ENCODE peak calls at places on chromosomes 5 and 9, in four cellular contexts. R is CD8-positive, alpha-beta T cell; S is PC-3; E is cardiac fibroblast. I is an unnamed sample.
A peak's percentile ranks its signal among the peaks of the same experiment; 100 is the strongest.

GRCh38 chr5:33850100-33850594 is 41.6 kb downstream of the ADAMTS12 start:
- DNase-seq in E (peak; percentile 89), S (peak; percentile 90), R (peak; percentile 8), I (peak; percentile 23)

GRCh38 chr5:107855171-107855570 is 184.4 kb upstream of the EFNA5 start:
- DNase-seq in R (no peak), S (no peak), E (peak; percentile 7), I (no peak)

GRCh38 chr9:94108584-94108983 is 24.3 kb downstream of the PTPDC1 start:
- DNase-seq in R (no peak), S (no peak), E (peak; percentile 39), I (no peak)

GRCh38 chr9:87039809-87040392 is 92.6 kb upstream of the GAS1 start:
- DNase-seq in S (no peak), E (peak; percentile 53), R (no peak), I (no peak)

GRCh38 chr9:133379153-133380086 is 3.3 kb downstream of the STKLD1 start:
- DNase-seq in R (no peak), E (no peak), S (no peak), I (no peak)

GRCh38 chr5:112253478-112254250 is 165.4 kb downstream of the EPB41L4A start:
- DNase-seq in S (peak; percentile 50), E (peak; percentile 79), R (no peak), I (no peak)

GRCh38 chr5:62689599-62690368 is 111.2 kb downstream of the LRRC70 start:
- DNase-seq in R (no peak), S (peak; percentile 24), E (peak; percentile 5), I (no peak)

GRCh38 chr5:113163328-113163727 is 186.7 kb downstream of the DCP2 start:
- DNase-seq in S (peak; percentile 78), R (no peak), E (peak; percentile 50), I (no peak)

GRCh38 chr5:68024426-68024825 is 191.1 kb upstream of the PIK3R1 start:
- DNase-seq in R (no peak), E (no peak), S (no peak), I (no peak)

GRCh38 chr5:1754531-1755220 is 45.0 kb downstream of the MRPL36 start:
- DNase-seq in E (no peak), S (no peak), R (no peak), I (peak; percentile 9)

GRCh38 chr9:27194401-27195091 is 85.5 kb downstream of the TEK start:
- DNase-seq in R (no peak), E (peak; percentile 93), S (peak; percentile 72), I (no peak)

GRCh38 chr5:73152411-73153388 is 20.3 kb upstream of the TMEM174 start:
- DNase-seq in E (no peak), R (no peak), S (peak; percentile 20), I (no peak)

GRCh38 chr5:106862450-106863193 is 808.1 kb downstream of the EFNA5 start:
- DNase-seq in E (peak; percentile 26), S (no peak), R (no peak), I (no peak)

GRCh38 chr5:87121315-87122170 is 146.1 kb upstream of the RASA1 start:
- DNase-seq in R (peak; percentile 12), E (peak; percentile 95), S (peak; percentile 96), I (no peak)

GRCh38 chr9:83935276-83935890 is 14.2 kb upstream of the KIF27 start:
- DNase-seq in E (peak; percentile 88), R (no peak), S (peak; percentile 63), I (no peak)

GRCh38 chr5:141135718-141136266 is 786 bp downstream of the PCDHB5 start:
- DNase-seq in E (no peak), R (no peak), S (no peak), I (no peak)

GRCh38 chr9:74373348-74373747 is 123.8 kb upstream of the RORB start:
- DNase-seq in R (no peak), S (no peak), E (no peak), I (no peak)

GRCh38 chr5:149002761-149003689 is 59.8 kb downstream of the SH3TC2 start:
- DNase-seq in S (peak; percentile 95), E (peak; percentile 80), R (no peak), I (no peak)

GRCh38 chr5:168874713-168875380 is 295.7 kb upstream of the PANK3 start:
- DNase-seq in R (no peak), S (peak; percentile 14), E (peak; percentile 23), I (no peak)

GRCh38 chr9:129275626-129276247 is 97.7 kb upstream of the IER5L start:
- DNase-seq in E (no peak), R (no peak), S (peak; percentile 43), I (no peak)

GRCh38 chr5:60883229-60883628 is 39.2 kb upstream of the ELOVL7 start:
- DNase-seq in R (no peak), S (peak; percentile 11), E (peak; percentile 44), I (no peak)

GRCh38 chr5:58149345-58149744 is 310.5 kb downstream of the PLK2 start:
- DNase-seq in E (peak; percentile 32), S (peak; percentile 48), R (no peak), I (no peak)

GRCh38 chr5:120463991-120464626 is at the start of gene PRR16:
- DNase-seq in S (peak; percentile 56), E (peak; percentile 65), R (no peak), I (peak; percentile 46)

GRCh38 chr5:169521366-169521983 is 62.1 kb upstream of the SPDL1 start:
- DNase-seq in S (no peak), R (no peak), E (no peak), I (no peak)

GRCh38 chr5:106825379-106825778 is 845.4 kb downstream of the EFNA5 start:
- DNase-seq in S (peak; percentile 14), R (no peak), E (peak; percentile 38), I (no peak)

GRCh38 chr5:24773241-24773640 is 128.5 kb upstream of the CDH10 start:
- DNase-seq in R (no peak), S (peak; percentile 11), E (no peak), I (no peak)

GRCh38 chr9:3401556-3401955 is 124.2 kb downstream of the RFX3 start:
- DNase-seq in E (no peak), R (no peak), S (no peak), I (no peak)

DNA sequence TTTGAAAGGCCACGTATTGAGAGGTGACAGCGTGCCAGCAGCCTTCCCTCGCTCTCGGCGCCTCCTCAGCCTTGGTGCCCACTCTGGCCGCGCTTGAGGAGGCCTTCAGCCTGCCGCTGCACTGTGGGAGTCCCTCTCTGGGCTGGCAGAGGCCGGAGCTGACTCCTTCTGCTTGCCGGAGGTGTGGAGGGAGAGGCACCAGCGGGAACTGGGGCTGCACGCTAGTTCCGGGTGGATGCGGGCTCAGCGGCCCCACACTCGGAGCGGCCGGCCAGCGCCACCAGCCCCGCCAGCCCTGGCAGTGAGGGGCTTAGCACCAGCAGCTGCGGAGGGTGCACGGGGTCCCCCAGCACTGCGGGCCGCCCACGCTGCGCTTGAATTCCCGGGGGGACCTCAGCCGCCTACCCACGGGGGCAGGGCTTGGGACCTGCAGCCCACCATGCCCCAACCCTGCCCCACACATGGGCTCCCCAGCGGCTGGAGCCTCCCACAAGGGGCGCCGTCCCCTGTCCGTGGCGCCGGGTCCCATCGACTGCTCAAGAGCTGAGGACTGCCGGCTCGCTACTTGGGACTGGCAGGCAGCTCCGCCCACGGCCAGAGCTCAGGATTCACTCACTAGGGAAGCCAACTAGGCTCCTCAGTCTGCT is 4.4 kb upstream of the OTULINL start:
- DNase-seq in E (no peak), S (no peak), R (no peak), I (no peak)
- TF ChIP-seq CTCF in E (no peak), S (no peak), R (no peak), I (no peak)

GRCh38 chr9:124617477-124618141 is 110.4 kb upstream of the NR5A1 start:
- DNase-seq in S (peak; percentile 78), R (peak; percentile 59), E (peak; percentile 84), I (peak; percentile 84)
- TF ChIP-seq CTCF in S (peak; percentile 88), R (peak; percentile 80), E (peak; percentile 90), I (peak; percentile 78)

GRCh38 chr9:137457406-137458193 is 1.5 kb downstream of the NSMF start:
- DNase-seq in E (no peak), S (no peak), R (no peak), I (no peak)
- TF ChIP-seq CTCF in E (no peak), S (no peak), R (no peak), I (no peak)

GRCh38 chr5:17257705-17258273 is 40.4 kb downstream of the BASP1 start:
- DNase-seq in E (peak; percentile 56), S (peak; percentile 83), R (no peak), I (no peak)
- TF ChIP-seq CTCF in E (no peak), S (no peak), R (no peak), I (no peak)

DNA sequence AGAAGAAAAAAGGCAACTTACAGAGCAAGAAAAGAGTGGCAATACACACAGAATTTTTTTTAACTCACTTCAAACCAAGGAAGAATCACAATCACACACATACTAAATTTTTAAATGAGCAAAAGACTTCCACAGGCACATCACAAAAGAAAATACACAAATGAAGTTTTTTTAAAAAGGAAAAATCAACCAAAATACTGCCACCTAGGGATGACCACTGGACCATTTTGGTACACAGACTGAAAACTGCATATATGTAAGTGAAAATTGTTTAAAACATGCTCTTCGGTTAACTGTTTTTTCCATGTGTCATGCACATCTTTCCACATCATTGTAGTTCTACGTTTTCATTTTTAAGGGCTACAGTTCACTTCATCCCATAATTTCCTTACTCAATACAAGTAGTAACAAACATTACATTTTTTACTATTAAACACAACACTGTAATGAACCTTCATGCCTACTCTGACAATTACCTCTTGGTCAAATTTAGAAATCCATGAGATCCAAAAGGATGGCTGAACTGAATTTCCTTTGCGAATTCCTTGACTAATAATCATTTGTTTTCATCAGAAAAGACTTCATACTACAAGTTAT is 79.0 kb downstream of the FBXW11 start:
- DNase-seq in E (peak; percentile 30), R (no peak), S (peak; percentile 38), I (no peak)
- TF ChIP-seq CTCF in E (peak; percentile 52), R (peak; percentile 15), S (peak; percentile 76), I (no peak)

GRCh38 chr5:96370981-96371380 is 62.1 kb downstream of the PCSK1 start:
- DNase-seq in S (no peak), E (no peak), R (no peak), I (no peak)
- TF ChIP-seq CTCF in S (no peak), E (no peak), R (no peak), I (no peak)

DNA sequence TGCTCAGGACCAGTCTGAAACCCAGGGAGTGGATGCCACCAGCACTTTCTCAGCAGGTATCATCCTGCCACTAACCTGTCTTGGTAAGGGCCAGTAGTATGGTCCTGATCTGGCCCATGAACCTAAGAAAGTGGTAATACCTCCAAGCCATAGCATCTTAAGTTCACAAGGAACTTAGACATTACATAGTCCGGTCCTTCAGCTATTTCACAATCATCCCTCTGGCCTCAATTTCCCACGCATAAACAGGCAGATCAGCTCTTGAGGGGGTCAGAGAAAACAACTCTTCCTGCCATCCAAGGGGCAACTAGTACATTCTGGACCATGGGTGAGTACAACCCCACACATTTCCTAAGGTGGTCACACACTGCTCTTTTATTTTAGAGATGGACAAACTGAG is 88.2 kb downstream of the PPIC start:
- DNase-seq in R (no peak), E (no peak), S (no peak), I (no peak)
- TF ChIP-seq CTCF in R (no peak), E (no peak), S (no peak), I (no peak)

GRCh38 chr5:172910828-172911627 is 48.2 kb upstream of the RPL26L1 start:
- DNase-seq in S (peak; percentile 51), R (no peak), E (peak; percentile 99), I (peak; percentile 51)
- TF ChIP-seq CTCF in S (peak; percentile 60), R (no peak), E (peak; percentile 50), I (no peak)

DNA sequence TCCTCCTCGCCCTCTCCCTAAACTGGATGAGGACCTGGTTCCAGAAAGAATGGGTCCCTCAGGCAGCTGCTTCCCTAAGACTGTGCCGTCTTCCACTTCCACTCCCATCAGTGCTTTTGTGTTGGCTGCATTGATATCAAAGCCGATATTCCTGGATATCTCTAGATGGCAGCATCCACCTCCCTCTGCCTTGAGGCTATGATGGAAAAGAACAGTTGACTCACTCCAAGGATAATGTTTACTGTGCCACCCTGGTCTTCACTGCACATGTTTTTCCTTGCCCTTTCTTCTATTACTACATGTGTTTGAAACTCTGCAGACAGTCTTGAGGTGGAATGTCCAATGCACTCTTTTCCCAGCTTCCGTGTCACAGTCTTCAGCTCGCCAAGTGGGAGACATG is 211.6 kb downstream of the MAST4 start:
- DNase-seq in R (no peak), E (peak; percentile 77), S (peak; percentile 63), I (no peak)
- TF ChIP-seq CTCF in R (no peak), E (peak; percentile 63), S (peak; percentile 51), I (peak; percentile 25)